ENCODE peak calls at places on chromosomes 13 and 19, in seven cellular contexts. F, Y, Z, X, V, C and G are unnamed samples.
A peak's percentile ranks its signal among the peaks of the same experiment; 100 is the strongest.

GRCh38 chr19:45099465-45100201 is 6.7 kb downstream of the PPP1R37 start:
- DNase-seq in F (no peak), Y (no peak), Z (no peak), X (no peak), V (peak; percentile 51), C (no peak), G (no peak)

GRCh38 chr19:48117515-48118330 is 7.1 kb upstream of the PLA2G4C start:
- DNase-seq in F (no peak), Y (no peak), Z (no peak), X (no peak), V (no peak), C (no peak), G (no peak)

GRCh38 chr13:87671031-87671823 is at the start of gene SLITRK5:
- DNase-seq in F (no peak), Y (no peak), Z (peak; percentile 78), X (peak; percentile 80), V (peak; percentile 40), C (peak; percentile 59), G (no peak)

GRCh38 chr13:23859455-23859854 is 29.7 kb downstream of the MIPEP start:
- DNase-seq in F (no peak), Y (no peak), Z (no peak), X (no peak), V (no peak), C (no peak), G (no peak)

GRCh38 chr19:55066107-55066709 is 3.3 kb upstream of the RDH13 start:
- DNase-seq in F (no peak), Y (no peak), Z (no peak), X (no peak), V (no peak), C (no peak), G (no peak)

GRCh38 chr13:38463047-38463446 is 113.4 kb downstream of the UFM1 start:
- DNase-seq in F (no peak), Y (no peak), Z (no peak), X (no peak), V (no peak), C (no peak), G (no peak)

GRCh38 chr19:1836458-1837221 is 11.6 kb downstream of the REXO1 start:
- DNase-seq in F (no peak), Y (no peak), Z (no peak), X (no peak), V (no peak), C (no peak), G (no peak)

GRCh38 chr13:110045202-110045601 is 258.8 kb upstream of the IRS2 start:
- DNase-seq in F (no peak), Y (no peak), Z (no peak), X (no peak), V (no peak), C (no peak), G (no peak)

GRCh38 chr13:97627566-97627965 is 193.6 kb downstream of the RAP2A start:
- DNase-seq in F (peak; percentile 31), Y (no peak), Z (no peak), X (no peak), V (peak; percentile 38), C (no peak), G (peak; percentile 79)

GRCh38 chr13:46687810-46688209 is 109.2 kb downstream of the ESD start:
- DNase-seq in F (no peak), Y (no peak), Z (no peak), X (no peak), V (no peak), C (peak; percentile 25), G (no peak)
- H3K27ac ChIP-seq in F (no peak overlapping the region), Y (no peak overlapping the region), Z (no peak overlapping the region), X (no peak overlapping the region), V (no peak overlapping the region), C (no peak overlapping the region), G (no peak overlapping the region)

GRCh38 chr19:39705578-39706188 is 1.4 kb downstream of the LGALS14 start:
- DNase-seq in F (no peak), Y (no peak), Z (no peak), X (no peak), V (no peak), C (no peak), G (no peak)
- H3K27ac ChIP-seq in F (no peak overlapping the region), Y (no peak overlapping the region), Z (no peak overlapping the region), X (no peak overlapping the region), V (no peak overlapping the region), C (no peak overlapping the region), G (no peak overlapping the region)

DNA sequence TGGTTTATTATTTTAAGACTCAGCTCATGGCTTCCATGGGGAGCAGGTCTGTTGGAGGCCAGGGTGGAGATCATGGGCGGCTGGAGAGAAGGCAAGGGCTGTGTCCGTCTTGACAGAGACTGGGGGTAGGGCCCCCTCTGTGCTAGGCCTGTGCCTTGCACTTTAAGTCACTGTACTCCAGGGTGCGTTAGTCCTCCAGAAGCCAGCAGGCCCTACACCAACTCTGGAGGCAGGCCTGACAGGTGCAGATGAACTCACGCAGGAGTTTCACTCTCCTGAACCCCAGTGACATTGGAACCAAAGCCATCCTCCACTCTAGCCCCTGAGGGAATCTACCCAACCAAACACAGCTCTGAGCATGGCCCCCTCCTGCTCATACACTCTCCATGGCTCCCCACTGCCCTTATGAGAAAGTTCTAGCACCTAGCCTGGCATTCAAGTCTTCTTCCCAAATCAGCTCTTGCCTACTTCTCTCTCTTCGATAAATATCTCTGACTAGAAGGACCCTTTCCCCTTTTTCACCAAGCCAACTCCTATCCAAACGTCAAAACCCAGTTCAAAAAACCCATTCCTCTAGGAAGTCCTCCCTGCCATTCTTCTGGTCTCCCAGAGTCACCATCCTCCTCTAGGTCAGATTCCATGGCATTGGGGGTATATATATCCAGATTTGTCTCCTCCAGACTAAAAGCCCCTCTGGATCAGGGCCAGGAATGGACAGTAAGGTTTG is 15.1 kb downstream of the MEF2B start:
- DNase-seq in F (no peak), Y (no peak), Z (no peak), X (no peak), V (no peak), C (no peak), G (no peak)
- H3K27ac ChIP-seq in F (no peak overlapping the region), Y (no peak overlapping the region), Z (no peak overlapping the region), X (no peak overlapping the region), V (no peak overlapping the region), C (no peak overlapping the region), G (no peak overlapping the region)

DNA sequence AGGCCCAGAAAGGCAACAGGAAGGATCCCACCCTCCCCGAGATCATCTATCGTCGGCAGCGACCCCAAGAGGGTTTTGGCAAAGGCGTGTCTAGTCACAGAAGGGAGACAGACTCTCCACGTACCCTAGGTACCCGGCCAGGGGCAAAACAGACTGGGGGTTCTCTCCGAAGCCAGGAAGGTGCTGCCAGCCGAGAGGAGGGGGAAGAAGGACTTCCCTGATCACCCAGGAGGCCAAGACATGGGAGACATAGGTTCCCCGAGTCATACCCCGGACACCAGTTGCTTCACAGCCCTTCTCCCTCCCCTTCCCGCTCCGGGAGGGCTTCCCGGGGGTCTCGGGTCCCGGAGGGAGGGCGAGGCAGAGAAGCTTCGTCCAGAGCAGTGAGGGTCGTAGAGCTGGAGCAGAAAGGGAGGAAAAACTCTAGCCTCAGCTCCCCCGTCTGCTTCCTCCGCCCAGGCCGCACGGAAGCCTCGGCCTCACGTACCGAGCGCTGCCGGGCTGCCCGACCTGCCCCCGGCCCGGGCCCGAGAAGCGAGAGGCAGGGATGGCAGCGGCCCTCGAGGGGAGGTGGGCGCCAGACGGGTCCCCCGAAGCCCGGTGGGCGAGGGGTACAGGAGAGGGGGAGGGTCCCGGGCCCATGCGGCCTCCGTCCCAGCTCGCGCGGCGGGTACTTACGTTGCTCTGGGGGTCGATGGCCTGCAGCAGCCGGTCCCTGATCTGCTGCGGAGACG is 643 bp downstream of the MED26 start:
- DNase-seq in F (no peak), Y (no peak), Z (peak; percentile 17), X (peak; percentile 29), V (peak; percentile 44), C (peak; percentile 11), G (no peak)
- H3K27ac ChIP-seq in F (peak overlapping the region; percentile 88), Y (peak overlapping the region; percentile 95), Z (no peak overlapping the region), X (peak overlapping the region; percentile 60), V (peak overlapping the region; percentile 99), C (peak overlapping the region; percentile 89), G (peak overlapping the region; percentile 68)